ENCODE peak calls at places on chromosome 22, in eight cellular contexts. X is endothelial cell of umbilical vein; S is Caco-2; Q is bronchial epithelial cell; I is CD8-positive, alpha-beta T cell; E is BJ; J is brain microvascular endothelial cell; K is HepG2. V is an unnamed sample.

GRCh38 chr22:41752011-41752975 is 48.2 kb upstream of the CCDC134 start:
- DNase-seq in X (no peak), S (no peak), Q (peak), I (no peak), E (no peak), J (no peak), K (peak), V (no peak)

GRCh38 chr22:37167981-37168647 is 18.4 kb upstream of the IL2RB start:
- DNase-seq in X (no peak), S (no peak), Q (no peak), I (no peak), E (no peak), J (no peak), K (no peak), V (no peak)

GRCh38 chr22:32281092-32281491 is 25.9 kb upstream of the SLC5A4 start:
- DNase-seq in X (no peak), S (no peak), Q (peak), I (no peak), E (no peak), J (peak), K (no peak), V (no peak)

GRCh38 chr22:18954941-18955571 is 19.0 kb upstream of the PRODH start:
- DNase-seq in X (no peak), S (no peak), Q (no peak), I (no peak), E (no peak), J (no peak), K (no peak), V (no peak)

GRCh38 chr22:35625763-35626162 is 8.6 kb upstream of the MB start:
- DNase-seq in X (no peak), S (no peak), Q (no peak), I (no peak), E (no peak), J (no peak), K (no peak), V (no peak)

GRCh38 chr22:37336474-37337028 is 54.2 kb downstream of the CYTH4 start:
- DNase-seq in X (no peak), S (no peak), Q (no peak), I (no peak), E (no peak), J (no peak), K (no peak), V (no peak)

GRCh38 chr22:20420157-20420842 is 17.3 kb downstream of the SCARF2 start:
- DNase-seq in X (no peak), S (no peak), Q (no peak), I (no peak), E (no peak), J (no peak), K (no peak), V (no peak)

GRCh38 chr22:23822101-23822671 is 16.6 kb downstream of the DERL3 start:
- DNase-seq in X (no peak), S (no peak), Q (no peak), I (no peak), E (no peak), J (no peak), K (no peak), V (no peak)

GRCh38 chr22:44718418-44718817 is 16.4 kb downstream of the PRR5 start:
- DNase-seq in X (no peak), S (no peak), Q (no peak), I (no peak), E (no peak), J (no peak), K (no peak), V (no peak)

GRCh38 chr22:42688914-42689275 is 31.8 kb downstream of the A4GALT start:
- DNase-seq in X (no peak), S (peak), Q (peak), I (no peak), E (no peak), J (no peak), K (no peak), V (no peak)

GRCh38 chr22:43343262-43343988 is at the start of gene SCUBE1:
- DNase-seq in X (peak), S (peak), Q (peak), I (peak), E (no peak), J (no peak), K (no peak), V (no peak)

GRCh38 chr22:17264321-17265052 is 45.3 kb upstream of the ADA2 start:
- DNase-seq in X (no peak), S (no peak), Q (no peak), I (no peak), E (no peak), J (no peak), K (no peak), V (no peak)

GRCh38 chr22:37242395-37242918 is 1.6 kb downstream of the RAC2 start:
- DNase-seq in X (peak), S (no peak), Q (peak), I (peak), E (no peak), J (peak), K (no peak), V (no peak)

GRCh38 chr22:27115816-27116256 is 458.4 kb downstream of the MIAT start:
- DNase-seq in X (peak), S (peak), Q (peak), I (no peak), E (no peak), J (peak), K (peak), V (no peak)

GRCh38 chr22:32511776-32512175 is 37.2 kb downstream of the FBXO7 start:
- DNase-seq in X (no peak), S (no peak), Q (no peak), I (no peak), E (no peak), J (no peak), K (no peak), V (no peak)

GRCh38 chr22:18997925-18998315 is 61.8 kb upstream of the PRODH start:
- DNase-seq in X (no peak), S (no peak), Q (no peak), I (no peak), E (no peak), J (no peak), K (no peak), V (no peak)

GRCh38 chr22:20758688-20759087 is 15.2 kb upstream of the SERPIND1 start:
- DNase-seq in X (peak), S (no peak), Q (no peak), I (no peak), E (no peak), J (no peak), K (peak), V (no peak)

DNA sequence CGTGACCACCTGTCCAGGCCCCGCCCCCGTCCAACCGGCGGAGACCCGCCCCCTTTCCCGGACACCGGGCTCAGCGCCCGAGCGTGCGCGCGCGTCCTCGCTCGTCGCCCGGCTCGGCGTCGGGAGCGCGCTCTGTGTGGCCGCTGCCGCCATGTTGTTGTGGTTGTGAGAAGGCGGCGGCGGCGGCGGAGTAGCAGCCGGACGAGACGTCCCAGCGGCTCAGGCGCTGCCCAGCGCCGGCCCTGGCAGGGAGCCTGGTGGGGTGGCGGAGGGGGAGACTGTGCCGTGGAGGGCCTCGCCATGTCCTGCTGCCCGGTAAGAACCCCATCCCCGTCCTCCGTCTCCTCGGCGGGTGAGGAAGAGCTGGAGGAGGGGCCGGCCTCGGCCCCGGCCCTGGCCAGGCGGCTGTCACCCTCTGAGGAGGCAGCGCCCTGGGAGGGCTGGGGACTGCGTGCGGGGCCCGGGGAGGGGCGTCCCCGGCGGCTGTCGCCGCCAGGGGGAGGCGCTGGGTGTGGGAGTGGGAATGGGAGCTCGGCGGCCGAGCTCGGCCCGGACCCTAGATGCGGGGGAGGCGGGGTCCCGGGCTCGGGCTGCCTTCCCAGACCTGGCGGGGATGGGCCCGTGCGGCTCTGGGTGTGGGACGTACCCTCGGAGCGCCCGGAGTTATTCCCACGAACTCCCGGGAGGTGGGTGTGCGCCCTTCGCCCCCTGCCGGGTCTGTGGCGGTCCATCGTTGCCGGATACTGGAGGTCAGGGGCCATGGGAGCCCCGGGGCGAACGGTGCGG is at the start of gene MTMR3:
- DNase-seq in X (peak), S (peak), Q (peak), I (peak), E (peak), J (peak), K (peak), V (peak)
- TF ChIP-seq CTCF in X (peak), S (peak), Q (peak), I (peak), E (no peak), J (no peak), K (peak), V (peak)

DNA sequence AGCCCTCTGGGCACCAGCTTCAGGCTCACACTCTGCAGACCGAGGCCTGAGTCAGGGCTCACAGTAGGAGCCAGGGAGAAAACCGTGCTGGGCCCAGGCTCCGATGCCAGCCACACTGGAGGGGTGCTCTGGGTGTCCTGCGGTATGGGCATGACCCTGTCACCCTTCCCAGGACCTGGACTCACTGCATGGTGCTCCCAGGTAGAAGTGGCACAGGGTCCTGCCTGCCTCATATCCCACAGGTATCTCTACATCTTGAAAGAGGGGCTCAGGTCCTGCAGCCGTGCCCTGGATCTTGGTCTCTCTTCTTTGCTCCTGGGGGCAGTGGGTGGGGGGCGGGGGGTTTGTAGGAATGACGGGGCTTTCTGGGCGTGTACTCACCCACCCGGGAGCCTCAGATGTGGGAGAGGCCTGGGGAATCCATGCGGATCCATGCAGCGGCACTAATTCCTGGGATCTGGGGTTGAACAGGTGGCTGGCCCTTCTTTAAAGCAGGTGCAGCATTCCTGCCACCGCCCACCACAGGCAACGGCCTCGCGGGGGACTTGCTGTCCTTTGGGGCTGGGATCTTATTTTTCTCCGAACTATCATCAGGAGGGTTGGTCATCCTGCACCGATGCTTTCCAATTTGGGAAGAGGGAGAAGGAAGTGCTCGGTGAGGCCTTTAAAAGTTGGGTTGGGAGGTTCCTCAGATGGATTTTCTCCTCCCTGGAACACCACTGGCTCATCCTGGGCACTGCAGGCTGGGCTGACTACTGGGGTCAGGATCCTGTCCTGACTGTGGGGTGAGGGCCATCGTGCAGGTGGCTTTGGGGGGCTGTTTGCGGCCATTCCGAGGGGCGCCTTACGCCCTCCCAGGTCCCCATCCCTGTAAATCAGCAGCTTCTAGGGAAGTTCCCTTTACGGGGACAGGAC is 886.4 kb downstream of the BRD1 start:
- DNase-seq in X (no peak), S (no peak), Q (no peak), I (no peak), E (no peak), J (no peak), K (no peak), V (no peak)
- H3K4me3 ChIP-seq in X (no peak), S (no peak), Q (no peak), I (no peak), E (no peak), J (no peak), K (no peak), V (no peak)

GRCh38 chr22:29523761-29524160 is 29.8 kb downstream of the THOC5 start:
- DNase-seq in X (no peak), S (no peak), Q (no peak), I (no peak), E (no peak), J (no peak), K (no peak), V (no peak)

GRCh38 chr22:29521526-29521925 is 32.0 kb downstream of the THOC5 start:
- DNase-seq in X (no peak), S (no peak), Q (no peak), I (no peak), E (no peak), J (no peak), K (no peak), V (no peak)

GRCh38 chr22:29528144-29528543 is 25.4 kb downstream of the THOC5 start:
- DNase-seq in X (no peak), S (no peak), Q (no peak), I (no peak), E (no peak), J (no peak), K (no peak), V (no peak)

GRCh38 chr22:29520851-29521250 is 32.7 kb downstream of the THOC5 start:
- DNase-seq in X (peak), S (no peak), Q (peak), I (no peak), E (no peak), J (peak), K (no peak), V (peak)

DNA sequence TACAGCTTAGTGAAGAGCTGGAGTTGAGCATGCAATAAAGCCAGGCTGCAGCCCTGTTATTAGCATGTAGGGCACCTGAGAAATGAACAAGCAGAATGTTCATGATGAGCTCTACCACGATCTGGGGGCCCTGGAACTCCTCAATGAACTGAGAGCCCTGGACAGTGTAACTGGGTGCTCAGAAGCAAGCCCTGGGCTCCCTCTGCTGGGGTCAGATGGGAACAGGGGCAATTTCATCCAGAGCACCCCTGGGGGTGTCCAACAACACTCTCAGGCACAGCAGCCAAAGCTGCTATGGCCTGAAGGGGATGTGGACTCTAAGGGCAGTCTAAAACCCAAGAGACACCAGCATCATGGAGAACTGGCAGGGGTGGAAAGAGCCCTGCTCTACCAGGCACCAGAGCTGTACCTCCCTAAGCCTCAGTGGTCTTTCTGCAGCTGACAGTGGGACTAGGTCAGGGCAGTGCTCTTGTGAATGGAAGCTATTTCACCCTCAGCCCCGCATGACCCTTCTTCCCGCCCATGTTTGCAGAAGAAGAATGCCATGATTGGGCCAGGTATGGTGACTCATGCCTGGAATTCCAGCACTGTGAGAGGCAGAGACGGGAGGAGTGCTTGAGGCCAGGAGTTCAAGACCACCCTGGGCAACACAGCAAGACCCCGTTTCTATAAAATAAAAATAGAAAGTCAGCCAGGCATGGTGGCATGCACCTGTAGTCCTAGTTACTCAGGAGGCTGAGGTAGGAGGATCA is 28.9 kb downstream of the THOC5 start:
- DNase-seq in X (peak), S (peak), Q (peak), I (no peak), E (no peak), J (peak), K (peak), V (no peak)
- TF ChIP-seq CTCF in X (peak), S (peak), Q (peak), I (no peak), E (peak), J (peak), K (peak), V (peak)

DNA sequence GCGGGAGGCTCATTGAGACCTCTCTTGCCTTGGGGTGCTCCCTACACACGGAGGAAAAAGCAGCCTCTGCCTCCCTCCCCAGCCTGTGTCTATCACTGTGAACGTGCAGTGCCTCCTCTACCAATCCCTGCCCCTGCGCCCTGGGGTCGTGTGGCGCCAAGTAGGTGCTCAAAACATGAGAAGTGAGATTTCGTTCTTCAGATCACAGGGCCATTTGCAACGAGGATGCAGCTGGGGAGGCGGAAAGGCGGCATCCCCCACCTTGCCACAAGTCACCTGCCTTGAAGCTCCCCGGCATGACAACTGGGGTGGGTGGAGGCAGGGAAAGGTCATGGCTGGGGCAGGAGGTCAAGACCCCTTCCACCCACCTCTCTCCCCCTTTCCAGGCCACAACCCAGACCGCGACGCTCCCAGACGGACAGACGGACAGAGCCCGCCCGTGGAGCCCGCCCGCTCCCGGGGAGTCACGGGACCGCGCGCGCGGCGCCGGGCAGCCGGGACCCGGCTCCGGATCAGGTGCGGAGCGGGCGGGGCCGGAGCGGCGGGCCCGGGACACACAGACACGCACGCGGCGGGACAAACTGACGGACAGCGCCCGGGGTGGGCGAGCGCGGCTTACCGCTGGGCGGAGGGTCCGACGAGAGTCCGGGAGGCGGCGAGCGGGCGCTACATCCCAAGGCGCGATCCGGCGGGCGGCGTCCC is 487 bp downstream of the KCNJ4 start:
- DNase-seq in X (no peak), S (no peak), Q (no peak), I (no peak), E (no peak), J (no peak), K (no peak), V (no peak)
- H3K4me3 ChIP-seq in X (no peak), S (peak), Q (no peak), I (peak), E (peak), J (no peak), K (peak), V (no peak)

GRCh38 chr22:22685586-22685985 is 41.2 kb downstream of the GGTLC2 start:
- DNase-seq in X (no peak), S (no peak), Q (no peak), I (no peak), E (no peak), J (no peak), K (no peak), V (no peak)

GRCh38 chr22:22684605-22685561 is 40.5 kb downstream of the GGTLC2 start:
- DNase-seq in X (no peak), S (peak), Q (no peak), I (no peak), E (no peak), J (peak), K (no peak), V (peak)

GRCh38 chr22:22691055-22691454 is 46.6 kb downstream of the GGTLC2 start:
- DNase-seq in X (no peak), S (no peak), Q (no peak), I (no peak), E (no peak), J (no peak), K (no peak), V (no peak)

GRCh38 chr22:22689621-22690345 is 45.4 kb downstream of the GGTLC2 start:
- DNase-seq in X (no peak), S (no peak), Q (no peak), I (no peak), E (no peak), J (no peak), K (no peak), V (no peak)

DNA sequence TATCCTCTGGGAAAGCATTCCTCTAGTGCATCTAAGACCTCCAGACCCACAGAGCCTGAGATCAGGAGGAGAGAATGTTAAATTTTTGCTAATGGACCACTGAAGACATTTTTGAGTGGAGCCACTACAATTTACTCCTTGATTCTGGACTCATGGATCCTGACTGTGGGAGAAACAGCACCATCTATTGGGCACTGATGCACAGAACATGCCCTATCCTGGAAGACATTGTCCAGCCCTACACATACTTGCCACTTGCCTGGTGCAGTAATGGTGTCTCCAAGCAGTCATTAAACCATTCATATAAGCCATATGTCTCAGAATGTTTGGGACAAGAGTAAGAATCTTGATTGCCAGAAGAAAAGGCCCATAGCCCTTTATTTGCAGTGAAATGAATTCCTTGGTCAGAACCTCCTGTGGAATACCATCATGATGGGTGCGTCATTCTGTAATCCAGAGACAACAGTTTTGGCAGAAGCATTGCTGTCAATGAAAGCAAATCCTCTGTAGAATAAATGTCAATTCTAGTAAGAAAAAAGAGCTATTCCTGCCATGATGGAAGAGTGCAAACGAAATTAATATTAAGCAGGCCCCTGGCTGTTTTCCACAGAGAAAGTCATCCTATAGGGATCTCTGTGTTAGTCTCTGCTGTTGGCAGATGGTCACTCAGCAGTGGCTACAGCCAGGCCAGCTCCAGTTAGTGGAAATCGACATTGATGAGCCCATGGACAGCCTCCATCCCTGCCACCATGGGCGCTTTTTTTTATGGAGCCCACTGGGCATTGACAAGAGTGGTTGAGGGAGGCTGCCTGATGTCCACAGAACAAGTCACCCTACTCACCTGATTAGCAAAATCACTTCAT is 43.5 kb downstream of the GGTLC2 start:
- DNase-seq in X (peak), S (peak), Q (peak), I (no peak), E (no peak), J (peak), K (peak), V (peak)
- TF ChIP-seq CTCF in X (peak), S (peak), Q (peak), I (peak), E (peak), J (peak), K (peak), V (peak)

V was measured in AG09309.